ENCODE peak calls at places on chromosomes 3 and 15, in five cellular contexts. G is cardiac muscle cell, C is right cardiac atrium, I is transverse colon, W is left lung. M is an unnamed sample.

GRCh38 chr3:13305623-13306022 is 114.5 kb downstream of the NUP210 start:
- DNase-seq in G (no peak), I (no peak), C (no peak), W (no peak), M (peak; percentile 32)

GRCh38 chr3:157738441-157738840 is 235.2 kb upstream of the VEPH1 start:
- DNase-seq in G (no peak), I (no peak), C (no peak), W (no peak), M (no peak)

GRCh38 chr3:9088431-9089353 is 125.4 kb upstream of the RAD18 start:
- DNase-seq in I (peak; percentile 26), C (no peak), W (no peak), G (no peak), M (no peak)

GRCh38 chr3:138078901-138079344 is 36.5 kb downstream of the DZIP1L start:
- DNase-seq in W (no peak), I (no peak), C (no peak), G (no peak), M (no peak)

GRCh38 chr3:30671527-30672286 is 65.3 kb downstream of the TGFBR2 start:
- DNase-seq in W (peak; percentile 61), C (no peak), I (no peak), G (no peak), M (no peak)

GRCh38 chr3:197042539-197042938 is 12.9 kb upstream of the MELTF start:
- DNase-seq in W (no peak), G (no peak), C (no peak), I (no peak), M (no peak)

GRCh38 chr15:85742186-85742751 is 52.5 kb downstream of the KLHL25 start:
- DNase-seq in W (no peak), G (no peak), C (no peak), I (no peak), M (no peak)

GRCh38 chr3:169895037-169895436 is 16.3 kb upstream of the SAMD7 start:
- DNase-seq in C (no peak), G (no peak), W (no peak), I (no peak), M (no peak)

GRCh38 chr3:113769551-113769950 is 22.7 kb downstream of the ATP6V1A start:
- DNase-seq in G (no peak), C (no peak), I (no peak), W (no peak), M (no peak)

GRCh38 chr3:100125539-100125938 is 11.2 kb upstream of the FILIP1L start:
- DNase-seq in G (no peak), I (no peak), C (no peak), W (no peak), M (no peak)

GRCh38 chr3:42209917-42210316 is 56.1 kb downstream of the CCK start:
- DNase-seq in C (no peak), I (no peak), W (no peak), G (no peak), M (no peak)

GRCh38 chr3:20846081-20846480 is 660.1 kb upstream of the SGO1 start:
- DNase-seq in I (no peak), W (no peak), C (no peak), G (no peak), M (no peak)

GRCh38 chr15:51074926-51075325 is 19.8 kb downstream of the TNFAIP8L3 start:
- DNase-seq in C (no peak), W (no peak), I (no peak), G (no peak), M (no peak)

GRCh38 chr3:138340511-138340910 is 7.9 kb upstream of the MRAS start:
- DNase-seq in I (no peak), W (no peak), C (no peak), G (no peak), M (no peak)

GRCh38 chr15:64070965-64071851 is 22.4 kb downstream of the CIAO2A start:
- DNase-seq in G (no peak), C (peak; percentile 60), W (no peak), I (peak; percentile 47), M (no peak)

GRCh38 chr15:63093486-63094205 is 28.0 kb upstream of the LACTB start:
- DNase-seq in G (peak; percentile 86), W (peak; percentile 82), C (peak; percentile 79), I (peak; percentile 87), M (peak; percentile 77)

GRCh38 chr15:50116477-50116876 is 2.6 kb downstream of the ATP8B4 start:
- DNase-seq in W (no peak), C (no peak), I (no peak), G (peak; percentile 42), M (no peak)

GRCh38 chr3:24296441-24297205 is 198.0 kb downstream of the THRB start:
- DNase-seq in I (peak; percentile 13), C (no peak), G (no peak), W (no peak), M (no peak)

GRCh38 chr3:78732893-78733292 is 1034.9 kb downstream of the ROBO1 start:
- DNase-seq in W (no peak), I (no peak), C (no peak), G (no peak), M (no peak)

GRCh38 chr3:122100591-122101491 is 45.7 kb downstream of the CD86 start:
- DNase-seq in C (no peak), W (no peak), I (no peak), G (no peak), M (no peak)

GRCh38 chr3:133955892-133956291 is 60.2 kb upstream of the RAB6B start:
- DNase-seq in C (no peak), G (no peak), I (no peak), W (peak; percentile 6), M (no peak)

GRCh38 chr15:39248204-39248603 is 332.7 kb upstream of the THBS1 start:
- DNase-seq in G (no peak), C (peak; percentile 41), W (no peak), I (no peak), M (peak; percentile 52)

GRCh38 chr3:99990179-99990578 is 124.1 kb downstream of the FILIP1L start:
- DNase-seq in I (no peak), W (no peak), G (no peak), C (no peak), M (no peak)

GRCh38 chr3:145798691-145799550 is 362.1 kb downstream of the PLOD2 start:
- DNase-seq in W (no peak), G (peak; percentile 12), C (no peak), I (no peak), M (no peak)

GRCh38 chr3:10000686-10001085 is 14.0 kb upstream of the EMC3 start:
- DNase-seq in G (no peak), I (no peak), W (no peak), C (no peak), M (no peak)

GRCh38 chr3:45105855-45106655 is 40.1 kb downstream of the CDCP1 start:
- DNase-seq in W (no peak), C (no peak), G (no peak), I (no peak), M (no peak)

GRCh38 chr3:123880998-123881561 is 3.1 kb downstream of the MYLK start:
- DNase-seq in C (no peak), W (no peak), I (no peak), G (peak; percentile 14), M (no peak)

GRCh38 chr3:184874709-184875644 is 63.0 kb downstream of the VPS8 start:
- DNase-seq in C (no peak), I (peak; percentile 11), W (no peak), G (peak; percentile 45), M (no peak)

GRCh38 chr15:63136742-63137141 is 15.1 kb downstream of the LACTB start:
- DNase-seq in G (no peak), W (no peak), I (no peak), C (no peak), M (no peak)

GRCh38 chr15:42056934-42057743 is 36.3 kb upstream of the PLA2G4E start:
- DNase-seq in C (peak; percentile 80), W (peak; percentile 89), I (peak; percentile 86), G (peak; percentile 94), M (peak; percentile 92)

GRCh38 chr3:45402138-45402537 is 13.8 kb downstream of the LARS2 start:
- DNase-seq in C (no peak), I (no peak), G (no peak), W (no peak), M (no peak)

GRCh38 chr3:9837701-9838582 is 5.9 kb downstream of the RPUSD3 start:
- DNase-seq in I (no peak), G (no peak), W (no peak), C (no peak), M (no peak)

GRCh38 chr3:159762238-159762637 is 226.4 kb upstream of the IL12A start:
- DNase-seq in C (no peak), I (no peak), G (no peak), W (no peak), M (no peak)

GRCh38 chr3:171804618-171805389 is 5.5 kb downstream of the PLD1 start:
- DNase-seq in I (no peak), W (no peak), C (peak; percentile 31), G (no peak), M (no peak)
- H3K4me3 ChIP-seq in I (no peak overlapping the region), W (no peak overlapping the region), C (no peak overlapping the region), G (no peak overlapping the region), M (no peak overlapping the region)

DNA sequence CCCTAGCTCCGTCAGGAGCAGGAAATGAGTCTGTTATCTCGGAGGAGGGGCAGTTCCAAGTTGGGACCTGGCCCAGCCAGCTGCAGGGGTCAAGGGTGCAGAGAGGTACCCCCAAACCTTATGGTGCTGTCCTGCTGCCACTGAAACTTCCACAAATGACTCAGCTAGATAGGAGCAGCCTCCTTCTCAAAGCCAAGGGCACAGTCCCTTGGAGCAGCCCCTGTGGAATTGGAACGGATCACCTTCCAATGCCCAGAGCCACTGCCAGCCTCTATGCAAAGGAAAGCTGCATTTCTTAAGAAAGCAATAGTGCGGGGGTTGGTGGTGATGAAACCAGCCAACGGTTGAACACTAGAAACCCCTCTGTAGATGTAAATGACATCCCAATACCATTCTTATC is 19.6 kb upstream of the LRRK1 start:
- DNase-seq in G (no peak), W (no peak), I (no peak), C (no peak), M (no peak)
- H3K4me1 ChIP-seq in G (no peaks in the 10 kb centered on the region), W (peaks cover 16% of the 10 kb centered on the region), I (peaks cover 19% of the 10 kb centered on the region), C (peaks cover 15% of the 10 kb centered on the region), M (peaks cover 22% of the 10 kb centered on the region)

GRCh38 chr15:59289574-59289973 is 82.9 kb downstream of the LDHAL6B start:
- DNase-seq in I (no peak), C (no peak), G (no peak), W (no peak), M (no peak)
- H3K4me3 ChIP-seq in I (no peak overlapping the region), C (no peak overlapping the region), G (no peak overlapping the region), W (no peak overlapping the region), M (no peak overlapping the region)

GRCh38 chr3:187976361-187976900 is 177.5 kb upstream of the LPP start:
- DNase-seq in C (no peak), G (no peak), W (no peak), I (no peak), M (no peak)

GRCh38 chr3:187973977-187974856 is 179.7 kb upstream of the LPP start:
- DNase-seq in G (no peak), I (no peak), C (no peak), W (no peak), M (no peak)

GRCh38 chr3:187974857-187975257 is 179.1 kb upstream of the LPP start:
- DNase-seq in I (no peak), W (no peak), C (no peak), G (no peak), M (no peak)

GRCh38 chr3:187977659-187978058 is 176.3 kb upstream of the LPP start:
- DNase-seq in W (no peak), C (no peak), G (no peak), I (no peak), M (no peak)

GRCh38 chr3:187975571-187976360 is 178.2 kb upstream of the LPP start:
- DNase-seq in C (no peak), W (no peak), I (no peak), G (no peak), M (no peak)
- H3K4me1 ChIP-seq in C (peaks cover 4% of the 10 kb centered on the region), W (peaks cover 10% of the 10 kb centered on the region), I (no peaks in the 10 kb centered on the region), G (no peaks in the 10 kb centered on the region), M (no peaks in the 10 kb centered on the region)

M was measured in lower lobe of right lung.